ENCODE peak calls at places on chromosomes 6 and 20, in six cellular contexts. T is neuronal stem cell; Z is activated naive CD4-positive, alpha-beta T cell treated with anti-CD3 and anti-CD28 coated beads, Interleukin-2, amount 50 U/mL, for 72 hours; H is activated CD4-positive, alpha-beta T cell treated with anti-CD3 and anti-CD28 coated beads, Interleukin-2, amount 50 U/mL, for 4 hours; K is stimulated activated CD4-positive, alpha-beta T cell treated with anti-CD3 and anti-CD28 coated beads, Interleukin-15, amount 100 ng/mL, for 1 hour; B is T-helper 17 cell. U is an unnamed sample.

GRCh38 chr6:73134588-73134987 is 90.7 kb downstream of the KHDC1L start:
- DNase-seq in T (peak), Z (no peak), H (no peak), K (no peak), B (no peak), U (no peak)

GRCh38 chr6:33958208-33958862 is 154.5 kb upstream of the MLN start:
- DNase-seq in T (peak), Z (no peak), H (no peak), K (no peak), B (no peak), U (no peak)

GRCh38 chr6:61168878-61169277 is 1117.1 kb downstream of the KHDRBS2 start:
- DNase-seq in T (no peak), Z (no peak), H (no peak), K (no peak), B (no peak), U (no peak)

GRCh38 chr6:169825558-169826225 is 74.3 kb downstream of the ERMARD start:
- DNase-seq in T (no peak), Z (no peak), H (no peak), K (no peak), B (no peak), U (no peak)

GRCh38 chr20:61447950-61448349 is 195.9 kb downstream of the CDH4 start:
- DNase-seq in T (no peak), Z (no peak), H (no peak), K (no peak), B (no peak), U (no peak)

GRCh38 chr6:10310826-10311225 is 104.0 kb downstream of the TFAP2A start:
- DNase-seq in T (no peak), Z (no peak), H (no peak), K (no peak), B (no peak), U (no peak)

GRCh38 chr6:137817219-137817618 is 49.8 kb upstream of the TNFAIP3 start:
- DNase-seq in T (no peak), Z (no peak), H (no peak), K (no peak), B (no peak), U (no peak)

GRCh38 chr6:166626177-166627038 is 643 bp downstream of the RPS6KA2 start:
- DNase-seq in T (peak), Z (no peak), H (peak), K (no peak), B (peak), U (no peak)

GRCh38 chr6:143522034-143522600 is 10.6 kb upstream of the FUCA2 start:
- DNase-seq in T (no peak), Z (no peak), H (no peak), K (no peak), B (no peak), U (no peak)

GRCh38 chr20:51042657-51043247 is 19.8 kb upstream of the KCNG1 start:
- DNase-seq in T (no peak), Z (no peak), H (no peak), K (no peak), B (no peak), U (no peak)

GRCh38 chr20:1330075-1330830 is 1.3 kb upstream of the SDCBP2 start:
- DNase-seq in T (no peak), Z (peak), H (peak), K (no peak), B (peak), U (no peak)

GRCh38 chr6:2765896-2766766 is 938 bp downstream of the WRNIP1 start:
- DNase-seq in T (peak), Z (peak), H (peak), K (no peak), B (peak), U (no peak)

GRCh38 chr20:50496773-50497375 is 13.3 kb upstream of the PTPN1 start:
- DNase-seq in T (no peak), Z (no peak), H (no peak), K (no peak), B (no peak), U (no peak)

GRCh38 chr20:43846516-43846905 is 68.1 kb upstream of the TOX2 start:
- DNase-seq in T (no peak), Z (no peak), H (no peak), K (no peak), B (no peak), U (no peak)

GRCh38 chr6:25417206-25417605 is 138.0 kb downstream of the CARMIL1 start:
- DNase-seq in T (no peak), Z (no peak), H (no peak), K (no peak), B (no peak), U (no peak)

GRCh38 chr20:12591949-12592470 is 416.8 kb upstream of the SPTLC3 start:
- DNase-seq in T (no peak), Z (no peak), H (no peak), K (no peak), B (no peak), U (no peak)

GRCh38 chr6:131876545-131876944 is 68.7 kb downstream of the ENPP1 start:
- DNase-seq in T (no peak), Z (no peak), H (no peak), K (no peak), B (no peak), U (no peak)

GRCh38 chr6:143675946-143676345 is 1.8 kb upstream of the PHACTR2 start:
- DNase-seq in T (no peak), Z (no peak), H (no peak), K (no peak), B (no peak), U (no peak)

GRCh38 chr6:154399097-154399496 is 42.5 kb upstream of the IPCEF1 start:
- DNase-seq in T (no peak), Z (no peak), H (no peak), K (no peak), B (no peak), U (no peak)

GRCh38 chr6:144543006-144543871 is 258.1 kb downstream of the UTRN start:
- DNase-seq in T (no peak), Z (no peak), H (no peak), K (no peak), B (no peak), U (no peak)

GRCh38 chr6:119124079-119124824 is 45.8 kb upstream of the FAM184A start:
- DNase-seq in T (no peak), Z (no peak), H (no peak), K (no peak), B (no peak), U (no peak)

GRCh38 chr6:125273251-125273650 is 28.5 kb downstream of the HDDC2 start:
- DNase-seq in T (no peak), Z (no peak), H (no peak), K (no peak), B (no peak), U (no peak)

GRCh38 chr20:54168961-54169862 is 4.6 kb downstream of the CYP24A1 start:
- DNase-seq in T (no peak), Z (no peak), H (no peak), K (no peak), B (no peak), U (no peak)